ENCODE peak calls at places on chromosomes 4 and X, in ten cellular contexts. X is CD8-positive, alpha-beta T cell; L is lower lobe of right lung; P is cardiac muscle cell; Y is body of pancreas; U is uterus; Z is left lung; F is aorta; T is left ventricle myocardium inferior; E is neuronal stem cell. A is an unnamed sample.
A peak's percentile ranks its signal among the peaks of the same experiment; 100 is the strongest.

GRCh38 chr4:168257663-168258235 is 60.8 kb downstream of the DDX60 start:
- DNase-seq in X (no peak), L (no peak), P (peak; percentile 58), Y (no peak), U (no peak), Z (no peak), F (no peak), T (no peak), E (no peak), A (no peak)

GRCh38 chr4:22668301-22668700 is 24.4 kb upstream of the GBA3 start:
- DNase-seq in X (no peak), L (no peak), P (no peak), Y (no peak), U (no peak), Z (no peak), F (no peak), T (no peak), E (no peak), A (no peak)

GRCh38 chr4:65071532-65071931 is 598.8 kb downstream of the EPHA5 start:
- DNase-seq in X (no peak), L (no peak), P (no peak), Y (no peak), U (no peak), Z (no peak), F (no peak), T (no peak), E (no peak), A (no peak)

GRCh38 chrX:133090410-133090809 is 6.5 kb downstream of the USP26 start:
- DNase-seq in X (no peak), L (no peak), P (no peak), Y (no peak), U (no peak), Z (no peak), F (no peak), T (no peak), E (no peak), A (no peak)

GRCh38 chr4:140877781-140878180 is 121.6 kb upstream of the TBC1D9 start:
- DNase-seq in X (no peak), L (no peak), P (no peak), Y (no peak), U (no peak), Z (no peak), F (no peak), T (no peak), E (no peak), A (no peak)

GRCh38 chr4:48594185-48594584 is 104.1 kb downstream of the ZAR1 start:
- DNase-seq in X (no peak), L (no peak), P (no peak), Y (no peak), U (peak; percentile 17), Z (no peak), F (no peak), T (no peak), E (peak; percentile 47), A (no peak)

GRCh38 chr4:8765631-8766590 is 105.7 kb downstream of the HMX1 start:
- DNase-seq in X (no peak), L (peak; percentile 28), P (no peak), Y (no peak), U (no peak), Z (peak; percentile 18), F (peak; percentile 61), T (peak; percentile 8), E (no peak), A (peak; percentile 17)

GRCh38 chr4:168830777-168831512 is 179.1 kb downstream of the CBR4 start:
- DNase-seq in X (no peak), L (no peak), P (no peak), Y (no peak), U (no peak), Z (no peak), F (no peak), T (no peak), E (no peak), A (no peak)

GRCh38 chrX:154083134-154083517 is 14.4 kb downstream of the MECP2 start:
- DNase-seq in X (no peak), L (no peak), P (no peak), Y (no peak), U (no peak), Z (no peak), F (no peak), T (no peak), E (no peak), A (no peak)
- H3K27ac ChIP-seq in X (no peak overlapping the region), L (peak overlapping the region; percentile 31), P (peak overlapping the region; percentile 74), Y (no peak overlapping the region), U (no peak overlapping the region), Z (peak overlapping the region; percentile 57), F (peak overlapping the region; percentile 51), T (peak overlapping the region; percentile 60), E (no peak overlapping the region), A (no peak overlapping the region)

DNA sequence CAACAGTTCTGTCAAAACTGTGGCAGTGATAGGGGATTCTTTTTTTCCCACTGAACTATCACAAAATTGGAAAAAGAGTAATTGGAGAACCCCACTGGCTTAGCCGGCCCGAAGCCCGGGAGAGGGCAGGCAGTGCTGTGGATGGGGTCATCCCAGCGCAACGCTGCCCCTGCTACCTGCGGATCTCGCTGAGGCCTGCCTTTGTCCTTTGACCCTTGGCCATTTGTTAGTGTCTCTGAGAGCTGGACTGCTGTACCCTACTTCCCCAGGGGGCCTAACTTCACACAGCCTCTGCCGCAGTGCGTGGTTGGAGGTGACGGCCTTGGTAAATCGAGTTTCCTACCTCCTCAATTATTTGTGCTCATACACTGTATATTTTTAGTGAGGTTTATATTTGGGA is 43.0 kb upstream of the MSANTD1 start:
- DNase-seq in X (no peak), L (no peak), P (no peak), Y (no peak), U (no peak), Z (no peak), F (peak; percentile 51), T (no peak), E (peak; percentile 24), A (no peak)
- H3K36me3 ChIP-seq in X (peaks cover 29% of the 10 kb centered on the region), L (peaks cover 78% of the 10 kb centered on the region), P (peaks cover 30% of the 10 kb centered on the region), Y (peaks cover 21% of the 10 kb centered on the region), U (no peaks in the 10 kb centered on the region), Z (no peaks in the 10 kb centered on the region), F (peaks cover 7% of the 10 kb centered on the region), T (peaks cover 50% of the 10 kb centered on the region), E (peaks cover 77% of the 10 kb centered on the region), A (no peaks in the 10 kb centered on the region)

GRCh38 chrX:13835825-13836224 is 18.9 kb upstream of the GPM6B start:
- DNase-seq in X (no peak), L (no peak), P (no peak), Y (no peak), U (no peak), Z (no peak), F (no peak), T (no peak), E (no peak), A (no peak)
- H3K27ac ChIP-seq in X (no peak overlapping the region), L (no peak overlapping the region), P (no peak overlapping the region), Y (no peak overlapping the region), U (no peak overlapping the region), Z (no peak overlapping the region), F (no peak overlapping the region), T (no peak overlapping the region), E (no peak overlapping the region), A (no peak overlapping the region)

DNA sequence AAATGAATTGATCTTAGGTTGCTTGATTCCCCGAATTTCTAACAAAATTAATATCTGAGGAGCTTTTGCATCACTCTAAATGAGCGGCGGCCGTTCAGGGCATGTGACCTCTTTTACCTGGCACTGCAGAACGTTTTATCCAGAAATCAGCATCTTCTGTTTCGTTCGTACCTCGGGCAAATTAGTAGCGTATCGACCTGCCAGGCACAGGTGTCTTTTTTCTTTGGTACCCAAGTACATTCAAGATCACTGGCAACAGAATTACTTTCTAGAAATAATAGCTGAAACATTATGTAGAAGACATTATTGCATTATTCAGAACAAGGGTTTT is 926 bp downstream of the KLHL2 start:
- DNase-seq in X (no peak), L (no peak), P (no peak), Y (no peak), U (no peak), Z (no peak), F (no peak), T (no peak), E (no peak), A (no peak)
- H3K36me3 ChIP-seq in X (no peaks in the 10 kb centered on the region), L (no peaks in the 10 kb centered on the region), P (no peaks in the 10 kb centered on the region), Y (no peaks in the 10 kb centered on the region), U (no peaks in the 10 kb centered on the region), Z (no peaks in the 10 kb centered on the region), F (no peaks in the 10 kb centered on the region), T (no peaks in the 10 kb centered on the region), E (no peaks in the 10 kb centered on the region), A (no peaks in the 10 kb centered on the region)

GRCh38 chr4:2788532-2789103 is 4.3 kb upstream of the SH3BP2 start:
- DNase-seq in X (no peak), L (peak; percentile 36), P (no peak), Y (peak; percentile 37), U (no peak), Z (peak; percentile 41), F (peak; percentile 85), T (peak; percentile 82), E (no peak), A (no peak)

GRCh38 chr4:2787230-2788100 is 5.4 kb upstream of the SH3BP2 start:
- DNase-seq in X (no peak), L (peak; percentile 64), P (no peak), Y (peak; percentile 65), U (no peak), Z (peak; percentile 63), F (peak; percentile 76), T (no peak), E (no peak), A (peak; percentile 29)

GRCh38 chr4:2786794-2787229 is 6.1 kb upstream of the SH3BP2 start:
- DNase-seq in X (no peak), L (no peak), P (no peak), Y (no peak), U (no peak), Z (no peak), F (peak; percentile 70), T (no peak), E (no peak), A (peak; percentile 60)

GRCh38 chr4:2789351-2789750 is 3.5 kb upstream of the SH3BP2 start:
- DNase-seq in X (no peak), L (peak; percentile 14), P (no peak), Y (no peak), U (no peak), Z (no peak), F (peak; percentile 61), T (no peak), E (no peak), A (no peak)

GRCh38 chr4:2788101-2788500 is 4.8 kb upstream of the SH3BP2 start:
- DNase-seq in X (no peak), L (peak; percentile 29), P (no peak), Y (no peak), U (no peak), Z (no peak), F (no peak), T (no peak), E (no peak), A (no peak)
- H3K27ac ChIP-seq in X (no peak overlapping the region), L (peak overlapping the region; percentile 69), P (no peak overlapping the region), Y (no peak overlapping the region), U (peak overlapping the region; percentile 15), Z (peak overlapping the region; percentile 81), F (no peak overlapping the region), T (peak overlapping the region; percentile 87), E (no peak overlapping the region), A (no peak overlapping the region)

DNA sequence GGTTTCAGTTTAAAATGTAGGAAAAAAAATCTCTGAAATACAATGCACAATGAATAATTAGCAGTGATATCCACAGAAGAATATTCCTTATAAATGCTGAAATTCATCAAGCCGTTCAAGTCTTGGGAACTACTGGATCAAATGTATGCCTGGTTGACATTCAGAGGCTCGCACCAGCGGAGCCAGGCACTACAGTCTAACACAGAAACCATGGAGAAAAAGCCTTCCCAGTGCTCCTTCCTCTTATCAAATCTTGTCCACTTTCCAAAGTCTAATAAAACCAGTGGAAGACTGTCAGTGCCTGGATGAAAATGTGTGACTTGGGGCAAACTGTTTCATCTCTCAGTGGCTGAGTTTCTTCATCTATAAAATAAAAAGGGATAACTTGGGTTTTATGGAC is 35.9 kb downstream of the CENPU start:
- DNase-seq in X (no peak), L (no peak), P (no peak), Y (no peak), U (no peak), Z (no peak), F (no peak), T (no peak), E (no peak), A (no peak)
- H3K36me3 ChIP-seq in X (no peaks in the 10 kb centered on the region), L (peaks cover 14% of the 10 kb centered on the region), P (peaks cover 3% of the 10 kb centered on the region), Y (peaks cover 4% of the 10 kb centered on the region), U (no peaks in the 10 kb centered on the region), Z (no peaks in the 10 kb centered on the region), F (no peaks in the 10 kb centered on the region), T (peaks cover 8% of the 10 kb centered on the region), E (peaks cover 95% of the 10 kb centered on the region), A (peaks cover 4% of the 10 kb centered on the region)